ENCODE peak calls at places on chromosomes 7 and 10, in seven cellular contexts. G, A, Z, D, I, M and S are unnamed samples.

GRCh38 chr7:149838992-149839408 is 825 bp downstream of the ZNF862 start:
- DNase-seq in G (peak; percentile 49), A (no peak), Z (no peak), D (no peak), I (no peak), M (no peak), S (no peak)

GRCh38 chr10:27695704-27696103 is 49.9 kb downstream of the MKX start:
- DNase-seq in G (no peak), A (no peak), Z (no peak), D (no peak), I (no peak), M (no peak), S (no peak)

GRCh38 chr10:22631185-22631584 is 83.2 kb downstream of the PIP4K2A start:
- DNase-seq in G (no peak), A (no peak), Z (no peak), D (no peak), I (no peak), M (no peak), S (no peak)

GRCh38 chr10:21532694-21533576 is 1.1 kb upstream of the MLLT10 start:
- DNase-seq in G (no peak), A (no peak), Z (no peak), D (no peak), I (peak; percentile 42), M (no peak), S (no peak)

GRCh38 chr10:112782176-112782907 is 167.7 kb upstream of the TCF7L2 start:
- DNase-seq in G (no peak), A (peak; percentile 82), Z (no peak), D (no peak), I (no peak), M (peak; percentile 39), S (no peak)

GRCh38 chr7:22662490-22663145 is 64.4 kb upstream of the IL6 start:
- DNase-seq in G (no peak), A (no peak), Z (no peak), D (no peak), I (no peak), M (no peak), S (no peak)

GRCh38 chr10:95245425-95246055 is 45.3 kb downstream of the PDLIM1 start:
- DNase-seq in G (no peak), A (no peak), Z (no peak), D (no peak), I (no peak), M (peak; percentile 24), S (no peak)

GRCh38 chr10:4234661-4235060 is 449.7 kb upstream of the KLF6 start:
- DNase-seq in G (no peak), A (no peak), Z (peak; percentile 16), D (no peak), I (peak; percentile 22), M (no peak), S (no peak)

GRCh38 chr10:17512341-17513001 is 58.1 kb upstream of the ST8SIA6 start:
- DNase-seq in G (no peak), A (peak; percentile 17), Z (no peak), D (peak; percentile 10), I (peak; percentile 19), M (no peak), S (peak; percentile 89)

GRCh38 chr10:60139798-60140566 is 233.6 kb upstream of the CCDC6 start:
- DNase-seq in G (no peak), A (no peak), Z (no peak), D (peak; percentile 19), I (no peak), M (no peak), S (peak; percentile 15)

GRCh38 chr7:128041203-128041602 is 10.0 kb upstream of the LRRC4 start:
- DNase-seq in G (no peak), A (no peak), Z (no peak), D (no peak), I (no peak), M (no peak), S (no peak)

GRCh38 chr10:31650010-31650409 is 278.6 kb downstream of the ARHGAP12 start:
- DNase-seq in G (peak; percentile 74), A (peak; percentile 82), Z (no peak), D (peak; percentile 25), I (no peak), M (peak; percentile 42), S (peak; percentile 80)

GRCh38 chr7:130275826-130276291 is 9.2 kb downstream of the CPA2 start:
- DNase-seq in G (no peak), A (no peak), Z (no peak), D (no peak), I (no peak), M (no peak), S (no peak)

GRCh38 chr10:70191161-70191770 is 21.0 kb upstream of the SAR1A start:
- DNase-seq in G (no peak), A (no peak), Z (no peak), D (no peak), I (no peak), M (no peak), S (no peak)

GRCh38 chr10:29555746-29556481 is 78.9 kb downstream of the SVIL start:
- DNase-seq in G (no peak), A (no peak), Z (no peak), D (no peak), I (no peak), M (no peak), S (peak; percentile 39)

GRCh38 chr10:58994226-58995057 is 182.0 kb upstream of the PHYHIPL start:
- DNase-seq in G (no peak), A (no peak), Z (no peak), D (no peak), I (no peak), M (no peak), S (no peak)

GRCh38 chr7:41010967-41011366 is 691.9 kb downstream of the INHBA start:
- DNase-seq in G (no peak), A (no peak), Z (no peak), D (no peak), I (no peak), M (no peak), S (no peak)

GRCh38 chr10:113441220-113441619 is 111.6 kb upstream of the HABP2 start:
- DNase-seq in G (no peak), A (no peak), Z (no peak), D (no peak), I (no peak), M (no peak), S (no peak)

GRCh38 chr10:119199231-119199992 is 8.0 kb upstream of the GRK5 start:
- DNase-seq in G (peak; percentile 78), A (peak; percentile 32), Z (peak; percentile 22), D (peak; percentile 46), I (peak; percentile 75), M (peak; percentile 53), S (no peak)

GRCh38 chr7:101059620-101059942 is 25.7 kb upstream of the TRIM56 start:
- DNase-seq in G (no peak), A (no peak), Z (no peak), D (no peak), I (no peak), M (no peak), S (no peak)
- TF ChIP-seq CTCF in G (no peak), A (peak; percentile 6), Z (peak; percentile 32), D (no peak), I (no peak), M (no peak), S (no peak)

GRCh38 chr10:132805599-132805998 is 19.7 kb upstream of the NKX6-2 start:
- DNase-seq in G (peak; percentile 42), A (no peak), Z (no peak), D (no peak), I (no peak), M (no peak), S (no peak)

GRCh38 chr10:132802048-132802447 is 16.1 kb upstream of the NKX6-2 start:
- DNase-seq in G (no peak), A (no peak), Z (no peak), D (no peak), I (no peak), M (no peak), S (no peak)

GRCh38 chr10:132804785-132805426 is 19.0 kb upstream of the NKX6-2 start:
- DNase-seq in G (peak; percentile 30), A (no peak), Z (no peak), D (no peak), I (no peak), M (no peak), S (no peak)

GRCh38 chr10:132802694-132803320 is 16.9 kb upstream of the NKX6-2 start:
- DNase-seq in G (no peak), A (no peak), Z (no peak), D (no peak), I (peak; percentile 34), M (no peak), S (no peak)

GRCh38 chr10:132803595-132804210 is 17.8 kb upstream of the NKX6-2 start:
- DNase-seq in G (no peak), A (no peak), Z (no peak), D (no peak), I (no peak), M (no peak), S (no peak)
- H3K27me3 ChIP-seq in G (no peaks in the 10 kb centered on the region), A (peaks cover 49% of the 10 kb centered on the region), Z (no peaks in the 10 kb centered on the region), D (no peaks in the 10 kb centered on the region), I (peaks cover 14% of the 10 kb centered on the region), M (peaks cover 5% of the 10 kb centered on the region), S (peaks cover 5% of the 10 kb centered on the region)

GRCh38 chr10:42801135-42801534 is 18.5 kb downstream of the BMS1 start:
- DNase-seq in G (no peak), A (no peak), Z (no peak), D (no peak), I (no peak), M (no peak), S (no peak)

GRCh38 chr10:42790835-42791234 is 8.2 kb downstream of the BMS1 start:
- DNase-seq in G (no peak), A (no peak), Z (no peak), D (no peak), I (no peak), M (no peak), S (no peak)

DNA sequence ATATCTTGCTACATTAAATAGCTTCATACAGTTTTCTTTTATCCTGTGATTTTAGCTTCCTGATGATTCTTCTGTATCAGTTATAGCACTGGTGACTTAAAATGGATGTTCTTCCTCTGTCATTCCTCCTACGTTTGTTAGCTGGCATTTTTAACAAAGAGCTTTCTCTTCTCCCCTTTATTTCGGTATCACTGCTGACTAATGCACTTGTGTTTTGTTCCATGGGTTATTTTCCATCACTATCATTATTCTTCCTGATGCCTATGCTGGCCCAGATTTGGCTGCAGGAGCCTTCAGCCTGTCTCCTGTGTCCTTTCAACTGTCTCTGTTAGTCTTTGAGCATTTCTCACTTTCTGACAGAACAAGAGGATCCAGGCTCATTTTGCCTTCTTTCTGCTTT is 13.1 kb downstream of the BMS1 start:
- DNase-seq in G (no peak), A (no peak), Z (no peak), D (no peak), I (no peak), M (no peak), S (no peak)
- H3K36me3 ChIP-seq in G (peaks cover 87% of the 10 kb centered on the region), A (peaks cover 97% of the 10 kb centered on the region), Z (peaks cover 68% of the 10 kb centered on the region), D (peaks cover 7% of the 10 kb centered on the region), I (peaks cover 94% of the 10 kb centered on the region), M (peaks cover 79% of the 10 kb centered on the region), S (peaks cover 29% of the 10 kb centered on the region)

DNA sequence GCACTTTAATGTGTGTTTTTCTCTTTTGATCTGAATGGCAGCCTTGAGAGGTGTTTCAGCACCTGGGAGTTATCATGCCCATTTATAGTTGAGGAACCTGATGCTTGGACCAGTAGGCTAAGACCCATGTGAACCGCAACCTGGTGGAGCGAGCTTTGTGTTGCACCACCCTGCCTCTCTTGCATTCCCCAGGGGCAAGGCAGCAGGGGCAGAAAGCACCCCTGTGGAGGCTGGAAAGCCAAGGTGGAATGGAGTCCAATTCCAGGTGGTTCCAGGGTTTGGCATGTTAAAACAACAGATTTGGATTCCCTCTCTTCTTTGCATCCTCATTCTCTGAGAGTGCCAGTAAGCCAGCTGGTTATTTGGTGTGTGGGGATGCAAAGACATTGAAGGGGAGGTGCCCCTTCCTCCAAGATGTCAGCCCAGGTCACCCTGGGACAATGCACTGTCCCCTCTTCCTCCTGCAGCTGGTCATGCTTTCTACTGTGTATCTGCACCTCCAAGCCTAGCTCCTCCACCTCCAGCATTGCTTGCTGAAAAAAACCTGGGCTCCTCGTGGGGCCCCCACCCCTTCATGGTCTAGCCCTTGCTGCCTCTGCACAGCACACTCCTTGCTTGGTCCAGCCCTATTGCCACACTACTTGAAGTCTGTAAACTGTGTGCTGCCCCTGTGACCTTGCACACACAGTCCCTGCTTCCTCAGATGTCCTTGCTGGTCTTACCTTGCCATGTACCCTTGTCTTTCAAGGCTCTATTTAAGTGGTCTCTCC is 5.6 kb upstream of the CDH23 start:
- DNase-seq in G (no peak), A (no peak), Z (no peak), D (no peak), I (no peak), M (no peak), S (no peak)
- TF ChIP-seq CTCF in G (no peak), A (no peak), Z (no peak), D (no peak), I (no peak), M (no peak), S (no peak)